ENCODE peak calls at places on chromosome 9, in nine cellular contexts. Q is cardiac fibroblast; W is stimulated activated CD4-positive, alpha-beta T cell treated with anti-CD3 and anti-CD28 coated beads, Interleukin-2, amount 100 ng/mL, for 4 hours; F is A549; T is H7; X is H1; R is posterior cingulate gyrus; S is mesendoderm; K is 8988T. A is an unnamed sample.

GRCh38 chr9:129852575-129852974 is 17.3 kb downstream of the USP20 start:
- DNase-seq in Q (no peak), W (no peak), F (no peak), T (no peak), X (no peak), R (no peak), S (no peak), K (no peak), A (no peak)

GRCh38 chr9:129109952-129110739 is 447 bp downstream of the CRAT start:
- DNase-seq in Q (no peak), W (no peak), F (peak), T (peak), X (no peak), R (no peak), S (peak), K (peak), A (peak)

GRCh38 chr9:99176527-99177013 is 45.2 kb downstream of the ALG2 start:
- DNase-seq in Q (no peak), W (no peak), F (no peak), T (no peak), X (no peak), R (no peak), S (no peak), K (no peak), A (no peak)

GRCh38 chr9:17906204-17906840 is 327.5 kb downstream of the SH3GL2 start:
- DNase-seq in Q (peak), W (no peak), F (no peak), T (peak), X (no peak), R (peak), S (peak), K (no peak), A (peak)

GRCh38 chr9:132005896-132006295 is 73.8 kb downstream of the MED27 start:
- DNase-seq in Q (peak), W (no peak), F (no peak), T (no peak), X (no peak), R (no peak), S (no peak), K (no peak), A (peak)

GRCh38 chr9:75921403-75922127 is 31.1 kb downstream of the PCSK5 start:
- DNase-seq in Q (no peak), W (no peak), F (no peak), T (no peak), X (no peak), R (no peak), S (no peak), K (no peak), A (no peak)

GRCh38 chr9:21070171-21070571 is 7.6 kb downstream of the IFNB1 start:
- DNase-seq in Q (peak), W (no peak), F (peak), T (no peak), X (no peak), R (peak), S (peak), K (no peak), A (peak)

GRCh38 chr9:8660383-8660782 is 860.8 kb upstream of the DMAC1 start:
- DNase-seq in Q (peak), W (no peak), F (no peak), T (no peak), X (no peak), R (no peak), S (no peak), K (no peak), A (no peak)

GRCh38 chr9:127860779-127861178 is 6.3 kb upstream of the ENG start:
- DNase-seq in Q (no peak), W (no peak), F (no peak), T (no peak), X (no peak), R (no peak), S (no peak), K (no peak), A (no peak)

GRCh38 chr9:22060831-22061383 is 51.8 kb upstream of the CDKN2B start:
- DNase-seq in Q (peak), W (no peak), F (no peak), T (no peak), X (no peak), R (no peak), S (no peak), K (no peak), A (peak)

GRCh38 chr9:115952667-115953316 is 200.8 kb upstream of the PAPPA start:
- DNase-seq in Q (peak), W (no peak), F (peak), T (no peak), X (no peak), R (no peak), S (no peak), K (no peak), A (peak)

GRCh38 chr9:93620881-93621820 is 44.8 kb downstream of the PHF2 start:
- DNase-seq in Q (no peak), W (no peak), F (no peak), T (no peak), X (no peak), R (no peak), S (no peak), K (no peak), A (no peak)

GRCh38 chr9:101376117-101376866 is 8.5 kb downstream of the BAAT start:
- DNase-seq in Q (peak), W (no peak), F (peak), T (no peak), X (no peak), R (peak), S (no peak), K (no peak), A (peak)

GRCh38 chr9:129486496-129487306 is 134.2 kb downstream of the C9orf50 start:
- DNase-seq in Q (peak), W (no peak), F (peak), T (no peak), X (no peak), R (no peak), S (no peak), K (no peak), A (peak)

GRCh38 chr9:96418920-96419690 is 935 bp upstream of the ZNF367 start:
- DNase-seq in Q (peak), W (no peak), F (peak), T (peak), X (no peak), R (peak), S (peak), K (peak), A (peak)

GRCh38 chr9:97293207-97293721 is 14.2 kb upstream of the CCDC180 start:
- DNase-seq in Q (peak), W (no peak), F (no peak), T (no peak), X (no peak), R (no peak), S (peak), K (no peak), A (peak)

GRCh38 chr9:75372499-75373268 is 284.4 kb downstream of the OSTF1 start:
- DNase-seq in Q (no peak), W (no peak), F (no peak), T (no peak), X (no peak), R (no peak), S (no peak), K (no peak), A (peak)

GRCh38 chr9:114606597-114607207 is 4.4 kb upstream of the TMEM268 start:
- DNase-seq in Q (peak), W (no peak), F (no peak), T (no peak), X (no peak), R (no peak), S (no peak), K (no peak), A (peak)

GRCh38 chr9:79623799-79624721 is 52.3 kb downstream of the TLE4 start:
- DNase-seq in Q (peak), W (no peak), F (peak), T (no peak), X (no peak), R (no peak), S (peak), K (no peak), A (no peak)

GRCh38 chr9:96236854-96237545 is 65.0 kb downstream of the HSD17B3 start:
- DNase-seq in Q (peak), W (no peak), F (no peak), T (no peak), X (no peak), R (no peak), S (no peak), K (no peak), A (no peak)

GRCh38 chr9:21252727-21253547 is 13.1 kb upstream of the IFNA14 start:
- DNase-seq in Q (peak), W (no peak), F (peak), T (peak), X (no peak), R (peak), S (peak), K (no peak), A (peak)

GRCh38 chr9:33415152-33416038 is 13.0 kb upstream of the AQP7 start:
- DNase-seq in Q (peak), W (peak), F (peak), T (peak), X (peak), R (peak), S (peak), K (peak), A (peak)

GRCh38 chr9:34451545-34451944 is 6.8 kb downstream of the FAM219A start:
- DNase-seq in Q (no peak), W (no peak), F (no peak), T (no peak), X (no peak), R (no peak), S (no peak), K (no peak), A (no peak)

GRCh38 chr9:122218885-122219855 is 9.6 kb downstream of the LHX6 start:
- DNase-seq in Q (peak), W (no peak), F (no peak), T (peak), X (no peak), R (no peak), S (peak), K (no peak), A (peak)

GRCh38 chr9:93107825-93108161 is 11.8 kb downstream of the CARD19 start:
- DNase-seq in Q (no peak), W (no peak), F (no peak), T (no peak), X (no peak), R (no peak), S (no peak), K (no peak), A (no peak)

GRCh38 chr9:80699551-80699998 is 989.8 kb downstream of the TLE1 start:
- DNase-seq in Q (peak), W (no peak), F (no peak), T (peak), X (no peak), R (no peak), S (peak), K (no peak), A (no peak)

A was measured in AG20443.